ENCODE peak calls at places on chromosomes 13 and 19, in six cellular contexts. One of them, this sample, is unnamed.

GRCh38 chr13:46134961-46135522 is 30.2 kb upstream of the CPB2 start:
- DNase-seq in HepG2: peak; percentile 78
- DNase-seq in A549: no peak
- DNase-seq in K562: no peak
- DNase-seq in endothelial cell of umbilical vein: no peak
- DNase-seq in GM12878: no peak
- DNase-seq in this sample: no peak

GRCh38 chr19:19540707-19541515 is 2.8 kb downstream of the CILP2 start:
- DNase-seq in endothelial cell of umbilical vein: no peak
- DNase-seq in K562: peak; percentile 88
- DNase-seq in A549: peak; percentile 45
- DNase-seq in HepG2: no peak
- DNase-seq in GM12878: no peak
- DNase-seq in this sample: peak; percentile 71

GRCh38 chr19:42024622-42025111 is 30.6 kb upstream of the ATP1A3 start:
- DNase-seq in GM12878: no peak
- DNase-seq in HepG2: no peak
- DNase-seq in A549: no peak
- DNase-seq in endothelial cell of umbilical vein: no peak
- DNase-seq in K562: no peak
- DNase-seq in this sample: no peak

GRCh38 chr19:37941820-37942515 is 35.0 kb downstream of the SIPA1L3 start:
- DNase-seq in GM12878: no peak
- DNase-seq in endothelial cell of umbilical vein: no peak
- DNase-seq in HepG2: peak; percentile 57
- DNase-seq in K562: no peak
- DNase-seq in A549: peak; percentile 98
- DNase-seq in this sample: no peak

GRCh38 chr19:30107351-30107750 is 165.3 kb downstream of the URI1 start:
- DNase-seq in HepG2: no peak
- DNase-seq in K562: no peak
- DNase-seq in endothelial cell of umbilical vein: no peak
- DNase-seq in A549: no peak
- DNase-seq in GM12878: no peak
- DNase-seq in this sample: no peak

GRCh38 chr13:102721800-102722231 is 27.0 kb upstream of the METTL21C start:
- DNase-seq in HepG2: no peak
- DNase-seq in GM12878: no peak
- DNase-seq in A549: no peak
- DNase-seq in endothelial cell of umbilical vein: no peak
- DNase-seq in K562: no peak
- DNase-seq in this sample: no peak

GRCh38 chr13:66501187-66501586 is 728.9 kb downstream of the PCDH9 start:
- DNase-seq in GM12878: no peak
- DNase-seq in endothelial cell of umbilical vein: no peak
- DNase-seq in HepG2: no peak
- DNase-seq in K562: no peak
- DNase-seq in A549: peak; percentile 7
- DNase-seq in this sample: no peak

GRCh38 chr13:79901336-79901735 is 420.4 kb downstream of the NDFIP2 start:
- DNase-seq in endothelial cell of umbilical vein: no peak
- DNase-seq in GM12878: no peak
- DNase-seq in K562: no peak
- DNase-seq in HepG2: no peak
- DNase-seq in A549: no peak
- DNase-seq in this sample: peak; percentile 71

GRCh38 chr13:39786091-39786490 is 130.6 kb downstream of the COG6 start:
- DNase-seq in endothelial cell of umbilical vein: peak; percentile 97
- DNase-seq in HepG2: no peak
- DNase-seq in K562: no peak
- DNase-seq in GM12878: no peak
- DNase-seq in A549: no peak
- DNase-seq in this sample: no peak

GRCh38 chr19:3880471-3881271 is at the start of gene ATCAY:
- DNase-seq in HepG2: no peak
- DNase-seq in endothelial cell of umbilical vein: no peak
- DNase-seq in K562: no peak
- DNase-seq in GM12878: no peak
- DNase-seq in A549: no peak
- DNase-seq in this sample: no peak

GRCh38 chr13:66994097-66994496 is 236.0 kb downstream of the PCDH9 start:
- DNase-seq in K562: peak; percentile 78
- DNase-seq in HepG2: peak; percentile 38
- DNase-seq in GM12878: no peak
- DNase-seq in endothelial cell of umbilical vein: peak; percentile 81
- DNase-seq in A549: peak; percentile 91
- DNase-seq in this sample: no peak

GRCh38 chr19:43594710-43595604 is 977 bp downstream of the IRGQ start:
- DNase-seq in endothelial cell of umbilical vein: peak; percentile 72
- DNase-seq in A549: peak; percentile 76
- DNase-seq in HepG2: peak; percentile 47
- DNase-seq in GM12878: no peak
- DNase-seq in K562: peak; percentile 79
- DNase-seq in this sample: peak; percentile 80

GRCh38 chr19:43594081-43594697 is 1.7 kb downstream of the IRGQ start:
- DNase-seq in HepG2: no peak
- DNase-seq in endothelial cell of umbilical vein: no peak
- DNase-seq in GM12878: no peak
- DNase-seq in K562: no peak
- DNase-seq in A549: no peak
- DNase-seq in this sample: no peak

GRCh38 chr19:43595605-43595998 is 332 bp downstream of the IRGQ start:
- DNase-seq in GM12878: no peak
- DNase-seq in HepG2: no peak
- DNase-seq in K562: no peak
- DNase-seq in endothelial cell of umbilical vein: no peak
- DNase-seq in A549: no peak
- DNase-seq in this sample: no peak

GRCh38 chr19:43596842-43597461 is 557 bp downstream of the ZNF576 start:
- DNase-seq in HepG2: no peak
- DNase-seq in endothelial cell of umbilical vein: no peak
- DNase-seq in GM12878: no peak
- DNase-seq in A549: no peak
- DNase-seq in K562: no peak
- DNase-seq in this sample: peak; percentile 11

GRCh38 chr19:43595999-43596841 is at the start of the genes IRGQ and ZNF576:
- DNase-seq in A549: peak; percentile 100
- DNase-seq in endothelial cell of umbilical vein: peak; percentile 100
- DNase-seq in GM12878: peak; percentile 98
- DNase-seq in K562: peak; percentile 100
- DNase-seq in HepG2: peak; percentile 98
- DNase-seq in this sample: peak; percentile 95
- TF ChIP-seq POLR2A in A549: peak; percentile 78
- TF ChIP-seq POLR2A in endothelial cell of umbilical vein: peak; percentile 81
- TF ChIP-seq POLR2A in GM12878: peak; percentile 48
- TF ChIP-seq POLR2A in K562: peak; percentile 63
- TF ChIP-seq POLR2A in HepG2: peak; percentile 74
- TF ChIP-seq POLR2A in this sample: peak; percentile 34

GRCh38 chr13:25943666-25944065 is 108.2 kb downstream of the SHISA2 start:
- DNase-seq in HepG2: peak; percentile 5
- DNase-seq in A549: no peak
- DNase-seq in GM12878: no peak
- DNase-seq in K562: no peak
- DNase-seq in endothelial cell of umbilical vein: no peak
- DNase-seq in this sample: peak; percentile 79
- TF ChIP-seq MYC in HepG2: no peak
- TF ChIP-seq MYC in A549: no peak
- TF ChIP-seq MYC in GM12878: no peak
- TF ChIP-seq MYC in K562: no peak
- TF ChIP-seq MYC in endothelial cell of umbilical vein: no peak
- TF ChIP-seq MYC in this sample: peak; percentile 48

GRCh38 chr13:89737051-89737450 is 1610.4 kb upstream of the MIR17HG start:
- DNase-seq in HepG2: no peak
- DNase-seq in K562: no peak
- DNase-seq in A549: no peak
- DNase-seq in endothelial cell of umbilical vein: no peak
- DNase-seq in GM12878: no peak
- DNase-seq in this sample: no peak

DNA sequence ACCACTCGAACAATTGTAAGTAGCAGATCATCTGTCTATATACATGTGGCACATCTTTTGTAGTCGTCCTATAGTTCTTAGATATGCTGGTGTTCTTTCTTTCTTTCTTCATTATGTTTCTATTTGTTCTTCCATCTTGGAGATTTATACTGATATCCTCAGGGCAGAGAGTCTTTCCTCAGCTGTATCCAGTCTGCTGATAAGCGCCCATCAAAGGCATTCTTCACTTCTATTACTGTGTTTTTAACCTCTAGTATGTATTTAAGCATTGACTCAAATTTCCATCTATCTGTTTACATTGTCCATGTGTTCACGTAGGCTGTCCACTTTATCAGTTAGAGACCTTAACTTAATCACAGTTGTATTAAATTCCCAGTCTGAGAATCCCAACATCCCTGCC is 1613.8 kb upstream of the MIR17HG start:
- DNase-seq in A549: no peak
- DNase-seq in endothelial cell of umbilical vein: no peak
- DNase-seq in GM12878: no peak
- DNase-seq in HepG2: no peak
- DNase-seq in K562: no peak
- DNase-seq in this sample: no peak
- TF ChIP-seq POLR2A in A549: no peak
- TF ChIP-seq POLR2A in endothelial cell of umbilical vein: no peak
- TF ChIP-seq POLR2A in GM12878: no peak
- TF ChIP-seq POLR2A in HepG2: no peak
- TF ChIP-seq POLR2A in K562: no peak
- TF ChIP-seq POLR2A in this sample: no peak

DNA sequence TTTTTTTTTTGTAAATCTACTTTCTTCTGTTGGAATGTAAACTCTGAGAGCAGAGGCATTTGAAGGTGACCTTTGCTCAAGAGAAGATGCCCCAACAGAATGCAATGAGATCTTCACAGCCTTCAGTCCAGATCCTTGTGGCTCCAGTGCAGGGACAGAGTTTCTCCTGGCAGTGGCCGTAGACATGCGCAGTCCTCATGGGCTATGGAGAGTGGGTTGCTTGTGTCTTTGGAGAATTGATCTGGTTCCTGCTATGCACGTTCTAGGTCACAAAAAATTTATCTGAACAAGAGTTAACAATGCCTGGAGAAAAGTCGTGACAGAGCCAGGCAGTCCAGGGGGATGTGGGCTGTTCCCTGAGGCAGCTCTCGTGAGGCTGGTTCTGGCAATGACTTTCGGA is 30.1 kb downstream of the TMEM255B start:
- DNase-seq in A549: no peak
- DNase-seq in HepG2: no peak
- DNase-seq in endothelial cell of umbilical vein: no peak
- DNase-seq in GM12878: no peak
- DNase-seq in K562: no peak
- DNase-seq in this sample: no peak
- TF ChIP-seq MYC in A549: no peak
- TF ChIP-seq MYC in HepG2: no peak
- TF ChIP-seq MYC in endothelial cell of umbilical vein: no peak
- TF ChIP-seq MYC in GM12878: no peak
- TF ChIP-seq MYC in K562: no peak
- TF ChIP-seq MYC in this sample: no peak

GRCh38 chr19:49231389-49231788 is 73.8 kb downstream of the TRPM4 start:
- DNase-seq in endothelial cell of umbilical vein: no peak
- DNase-seq in K562: no peak
- DNase-seq in HepG2: no peak
- DNase-seq in GM12878: peak; percentile 41
- DNase-seq in A549: no peak
- DNase-seq in this sample: no peak
- TF ChIP-seq POLR2A in endothelial cell of umbilical vein: no peak
- TF ChIP-seq POLR2A in K562: no peak
- TF ChIP-seq POLR2A in HepG2: no peak
- TF ChIP-seq POLR2A in GM12878: no peak
- TF ChIP-seq POLR2A in A549: no peak
- TF ChIP-seq POLR2A in this sample: no peak

DNA sequence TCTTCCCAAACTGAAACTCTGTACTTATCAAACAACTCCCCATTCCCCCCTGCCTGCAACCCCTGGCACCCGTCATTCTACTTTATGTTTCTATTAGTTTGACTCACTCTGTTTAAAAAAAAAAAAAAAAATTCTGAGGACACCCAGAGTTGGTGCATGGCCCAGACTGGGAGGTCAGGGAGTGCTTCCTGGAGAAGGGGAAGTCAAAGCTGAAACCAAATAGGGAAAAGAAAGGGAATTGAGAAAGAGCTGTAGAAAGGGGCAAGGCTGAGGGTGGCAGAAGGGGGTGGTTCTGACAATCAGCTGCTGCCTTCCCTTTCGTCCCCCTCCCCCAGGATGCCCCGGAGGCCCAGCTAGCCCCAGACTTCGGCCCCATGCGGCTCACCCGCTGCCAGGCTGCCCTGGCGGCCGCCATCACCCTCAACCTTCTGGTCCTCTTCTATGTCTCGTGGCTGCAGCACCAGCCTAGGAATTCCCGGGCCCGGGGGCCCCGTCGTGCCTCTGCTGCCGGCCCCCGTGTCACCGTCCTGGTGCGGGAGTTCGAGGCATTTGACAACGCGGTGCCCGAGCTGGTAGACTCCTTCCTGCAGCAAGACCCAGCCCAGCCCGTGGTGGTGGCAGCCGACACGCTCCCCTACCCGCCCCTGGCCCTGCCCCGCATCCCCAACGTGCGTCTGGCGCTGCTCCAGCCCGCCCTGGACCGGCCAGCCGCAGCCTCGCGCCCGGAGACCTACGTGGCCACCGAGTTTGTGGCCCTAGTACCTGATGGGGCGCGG is 9.0 kb upstream of the STRN4 start:
- DNase-seq in GM12878: no peak
- DNase-seq in HepG2: no peak
- DNase-seq in endothelial cell of umbilical vein: peak; percentile 86
- DNase-seq in K562: no peak
- DNase-seq in A549: no peak
- DNase-seq in this sample: no peak
- TF ChIP-seq MYC in GM12878: no peak
- TF ChIP-seq MYC in HepG2: no peak
- TF ChIP-seq MYC in endothelial cell of umbilical vein: no peak
- TF ChIP-seq MYC in K562: no peak
- TF ChIP-seq MYC in A549: no peak
- TF ChIP-seq MYC in this sample: no peak

DNA sequence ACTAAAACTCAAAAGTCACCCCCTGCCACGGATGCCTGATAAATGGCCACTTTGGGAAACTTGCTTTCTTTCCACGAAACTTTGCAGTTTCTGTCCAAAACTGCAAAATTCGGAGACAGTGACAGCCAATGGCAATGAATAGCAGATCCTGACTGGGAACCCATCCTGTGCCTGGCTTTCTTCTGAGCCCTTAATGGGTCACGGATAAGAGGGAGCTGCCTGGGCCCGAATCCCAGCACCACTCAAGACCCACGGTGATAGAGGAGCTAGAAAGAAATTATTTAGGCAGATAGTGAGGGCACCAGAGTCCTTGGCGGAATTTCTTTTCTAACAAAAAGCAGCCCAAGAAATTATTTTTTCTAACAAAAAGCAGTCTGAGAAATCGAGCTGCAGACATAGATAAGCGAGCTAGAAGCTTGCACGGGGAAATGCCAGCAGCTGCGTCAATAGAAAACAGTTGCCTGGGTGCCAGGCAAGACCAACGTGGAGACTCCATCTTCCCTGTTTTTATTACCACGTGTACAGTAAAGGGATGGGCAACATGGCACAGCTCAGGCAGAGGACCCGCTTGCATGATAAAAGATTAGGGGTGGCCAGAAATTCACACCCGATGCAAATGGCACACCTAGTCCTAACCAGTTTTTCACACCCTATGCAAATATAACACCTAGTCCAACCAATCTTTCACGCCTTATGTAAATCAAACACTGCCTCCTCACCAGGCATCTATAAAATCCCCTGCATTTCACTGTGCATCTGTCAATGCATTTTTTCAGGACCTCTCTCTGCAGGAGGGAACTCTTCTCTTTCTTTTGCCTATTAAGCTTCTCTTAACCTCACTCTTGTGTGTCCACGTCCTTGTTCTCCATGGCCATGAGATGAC is 7.1 kb upstream of the HSH2D start:
- DNase-seq in endothelial cell of umbilical vein: no peak
- DNase-seq in HepG2: no peak
- DNase-seq in A549: no peak
- DNase-seq in K562: no peak
- DNase-seq in GM12878: no peak
- DNase-seq in this sample: no peak
- TF ChIP-seq POLR2A in endothelial cell of umbilical vein: no peak
- TF ChIP-seq POLR2A in HepG2: no peak
- TF ChIP-seq POLR2A in A549: no peak
- TF ChIP-seq POLR2A in K562: no peak
- TF ChIP-seq POLR2A in GM12878: peak; percentile 17
- TF ChIP-seq POLR2A in this sample: no peak

This sample was measured in NB4.